ENCODE peak calls at places on chromosomes 16 and 17, in six cellular contexts. W, S, Y, N, J and F are unnamed samples.

GRCh38 chr16:29745853-29746345 is at the start of gene C16orf54:
- DNase-seq in W (no peak), S (no peak), Y (peak; percentile 88), N (no peak), J (no peak), F (no peak)

GRCh38 chr17:11742891-11743290 is 144.6 kb downstream of the DNAH9 start:
- DNase-seq in W (no peak), S (no peak), Y (no peak), N (no peak), J (no peak), F (no peak)

GRCh38 chr17:10610821-10611323 is 46.2 kb downstream of the MYH3 start:
- DNase-seq in W (no peak), S (no peak), Y (no peak), N (no peak), J (no peak), F (no peak)

GRCh38 chr16:57167951-57168350 is 17.9 kb downstream of the PSME3IP1 start:
- DNase-seq in W (peak; percentile 7), S (no peak), Y (no peak), N (peak; percentile 48), J (peak; percentile 72), F (no peak)

GRCh38 chr17:19897901-19898300 is 30.2 kb upstream of the ULK2 start:
- DNase-seq in W (no peak), S (no peak), Y (no peak), N (peak; percentile 60), J (peak; percentile 42), F (no peak)

GRCh38 chr17:82963104-82963950 is 116.1 kb upstream of the METRNL start:
- DNase-seq in W (no peak), S (no peak), Y (no peak), N (peak; percentile 62), J (peak; percentile 58), F (peak; percentile 37)

GRCh38 chr16:13781579-13782338 is 138.2 kb upstream of the ERCC4 start:
- DNase-seq in W (no peak), S (no peak), Y (no peak), N (no peak), J (no peak), F (no peak)

GRCh38 chr17:56635640-56636039 is 42.1 kb downstream of the NOG start:
- DNase-seq in W (no peak), S (no peak), Y (no peak), N (no peak), J (no peak), F (no peak)

GRCh38 chr17:80848449-80849102 is 143.1 kb upstream of the CHMP6 start:
- DNase-seq in W (no peak), S (no peak), Y (no peak), N (no peak), J (no peak), F (no peak)

GRCh38 chr17:16158721-16159120 is 56.6 kb downstream of the NCOR1 start:
- DNase-seq in W (no peak), S (no peak), Y (no peak), N (no peak), J (no peak), F (no peak)

GRCh38 chr16:69762843-69763556 is 868 bp downstream of the WWP2 start:
- DNase-seq in W (no peak), S (no peak), Y (peak; percentile 10), N (no peak), J (no peak), F (no peak)

GRCh38 chr16:80591071-80591935 is 50.5 kb downstream of the DYNLRB2 start:
- DNase-seq in W (no peak), S (no peak), Y (no peak), N (no peak), J (no peak), F (no peak)

GRCh38 chr16:3954411-3954921 is 74.0 kb upstream of the CREBBP start:
- DNase-seq in W (peak; percentile 45), S (no peak), Y (no peak), N (no peak), J (no peak), F (no peak)

GRCh38 chr16:88413631-88414030 is 30.9 kb downstream of the ZNF469 start:
- DNase-seq in W (no peak), S (no peak), Y (no peak), N (no peak), J (no peak), F (no peak)

GRCh38 chr16:51638338-51639135 is 487.5 kb upstream of the SALL1 start:
- DNase-seq in W (no peak), S (no peak), Y (no peak), N (no peak), J (no peak), F (no peak)